ENCODE peak calls at places on chromosomes 13 and 19, in eight cellular contexts. E, S, V, I, B, M, N and J are unnamed samples.

GRCh38 chr13:112831196-112831595 is 137.8 kb upstream of the MCF2L start:
- DNase-seq in E (no peak), S (no peak), V (peak; percentile 30), I (no peak), B (no peak), M (no peak), N (no peak), J (no peak)

GRCh38 chr13:57632276-57633140 is 964 bp downstream of the PCDH17 start:
- DNase-seq in E (no peak), S (peak; percentile 36), V (peak; percentile 85), I (peak; percentile 51), B (peak; percentile 46), M (no peak), N (peak; percentile 39), J (no peak)

GRCh38 chr13:18960637-18961227 is 220.9 kb downstream of the TUBA3C start:
- DNase-seq in E (no peak), S (no peak), V (no peak), I (no peak), B (no peak), M (no peak), N (no peak), J (no peak)

GRCh38 chr19:48183356-48183755 is 12.9 kb downstream of the ZSWIM9 start:
- DNase-seq in E (no peak), S (no peak), V (no peak), I (no peak), B (no peak), M (no peak), N (no peak), J (no peak)

GRCh38 chr19:40803857-40804782 is 5.1 kb downstream of the EGLN2 start:
- DNase-seq in E (no peak), S (no peak), V (peak; percentile 66), I (no peak), B (peak; percentile 83), M (no peak), N (no peak), J (no peak)

GRCh38 chr13:50543767-50544166 is 299.7 kb downstream of the DLEU7 start:
- DNase-seq in E (peak; percentile 84), S (peak; percentile 82), V (no peak), I (no peak), B (no peak), M (peak; percentile 80), N (peak; percentile 92), J (no peak)

GRCh38 chr19:18417250-18418033 is 1.8 kb upstream of the SSBP4 start:
- DNase-seq in E (peak; percentile 56), S (peak; percentile 60), V (peak; percentile 89), I (peak; percentile 85), B (peak; percentile 87), M (no peak), N (peak; percentile 90), J (no peak)

GRCh38 chr13:36453518-36453917 is 21.2 kb downstream of the CCNA1 start:
- DNase-seq in E (no peak), S (no peak), V (no peak), I (no peak), B (no peak), M (no peak), N (peak; percentile 32), J (peak; percentile 2)

GRCh38 chr19:2702170-2703076 is at the start of gene GNG7:
- DNase-seq in E (peak; percentile 60), S (peak; percentile 18), V (peak; percentile 98), I (peak; percentile 96), B (peak; percentile 96), M (peak; percentile 24), N (peak; percentile 70), J (no peak)

GRCh38 chr19:56119585-56119978 is 1.5 kb downstream of the ZNF787 start:
- DNase-seq in E (peak; percentile 70), S (no peak), V (no peak), I (no peak), B (no peak), M (no peak), N (no peak), J (no peak)

GRCh38 chr19:16160943-16161560 is 12.3 kb downstream of the CIB3 start:
- DNase-seq in E (peak; percentile 71), S (peak; percentile 74), V (no peak), I (no peak), B (no peak), M (peak; percentile 52), N (peak; percentile 85), J (peak; percentile 14)

GRCh38 chr19:49997709-49998108 is 27.5 kb downstream of the VRK3 start:
- DNase-seq in E (peak; percentile 22), S (no peak), V (peak; percentile 81), I (peak; percentile 54), B (no peak), M (no peak), N (no peak), J (no peak)

GRCh38 chr19:5628470-5628869 is 5.6 kb downstream of the SAFB start:
- DNase-seq in E (no peak), S (peak; percentile 59), V (no peak), I (no peak), B (no peak), M (no peak), N (peak; percentile 7), J (peak; percentile 13)

GRCh38 chr19:48329167-48329891 is 4.0 kb downstream of the EMP3 start:
- DNase-seq in E (no peak), S (peak; percentile 48), V (peak; percentile 74), I (peak; percentile 39), B (no peak), M (no peak), N (peak; percentile 62), J (no peak)

GRCh38 chr19:47377208-47377701 is 28.1 kb downstream of the DHX34 start:
- DNase-seq in E (no peak), S (no peak), V (no peak), I (no peak), B (no peak), M (no peak), N (no peak), J (no peak)

GRCh38 chr13:99949657-99950413 is 21.7 kb downstream of the ZIC5 start:
- DNase-seq in E (no peak), S (no peak), V (peak; percentile 63), I (no peak), B (no peak), M (no peak), N (no peak), J (no peak)

GRCh38 chr13:101127741-101128353 is 288.5 kb downstream of the NALCN start:
- DNase-seq in E (peak; percentile 48), S (peak; percentile 17), V (no peak), I (no peak), B (no peak), M (peak; percentile 49), N (peak; percentile 67), J (no peak)

GRCh38 chr13:64332048-64332447 is 2898.1 kb downstream of the PCDH9 start:
- DNase-seq in E (no peak), S (peak; percentile 18), V (no peak), I (no peak), B (no peak), M (no peak), N (peak; percentile 22), J (no peak)

GRCh38 chr13:48542581-48543341 is 9.9 kb upstream of the RCBTB2 start:
- DNase-seq in E (peak; percentile 9), S (peak; percentile 7), V (peak; percentile 73), I (peak; percentile 41), B (peak; percentile 55), M (no peak), N (no peak), J (no peak)

GRCh38 chr19:19655641-19656343 is 7.7 kb downstream of the ATP13A1 start:
- DNase-seq in E (no peak), S (no peak), V (no peak), I (no peak), B (no peak), M (no peak), N (no peak), J (no peak)

GRCh38 chr13:75968103-75968838 is 332.1 kb downstream of the LMO7 start:
- DNase-seq in E (no peak), S (no peak), V (no peak), I (no peak), B (no peak), M (no peak), N (no peak), J (no peak)

GRCh38 chr13:44410328-44410859 is 36.8 kb downstream of the SERP2 start:
- DNase-seq in E (no peak), S (no peak), V (no peak), I (no peak), B (no peak), M (no peak), N (no peak), J (no peak)
- TF ChIP-seq CTCF in E (peak; percentile 14), S (no peak), V (peak; percentile 49), I (no peak), B (no peak), M (no peak), N (no peak), J (no peak)

GRCh38 chr19:6733338-6734095 is 3.9 kb downstream of the GPR108 start:
- DNase-seq in E (no peak), S (no peak), V (peak; percentile 77), I (peak; percentile 55), B (peak; percentile 45), M (no peak), N (no peak), J (no peak)
- TF ChIP-seq CTCF in E (peak; percentile 29), S (no peak), V (peak; percentile 73), I (peak; percentile 63), B (peak; percentile 33), M (peak; percentile 16), N (peak; percentile 33), J (peak; percentile 26)

DNA sequence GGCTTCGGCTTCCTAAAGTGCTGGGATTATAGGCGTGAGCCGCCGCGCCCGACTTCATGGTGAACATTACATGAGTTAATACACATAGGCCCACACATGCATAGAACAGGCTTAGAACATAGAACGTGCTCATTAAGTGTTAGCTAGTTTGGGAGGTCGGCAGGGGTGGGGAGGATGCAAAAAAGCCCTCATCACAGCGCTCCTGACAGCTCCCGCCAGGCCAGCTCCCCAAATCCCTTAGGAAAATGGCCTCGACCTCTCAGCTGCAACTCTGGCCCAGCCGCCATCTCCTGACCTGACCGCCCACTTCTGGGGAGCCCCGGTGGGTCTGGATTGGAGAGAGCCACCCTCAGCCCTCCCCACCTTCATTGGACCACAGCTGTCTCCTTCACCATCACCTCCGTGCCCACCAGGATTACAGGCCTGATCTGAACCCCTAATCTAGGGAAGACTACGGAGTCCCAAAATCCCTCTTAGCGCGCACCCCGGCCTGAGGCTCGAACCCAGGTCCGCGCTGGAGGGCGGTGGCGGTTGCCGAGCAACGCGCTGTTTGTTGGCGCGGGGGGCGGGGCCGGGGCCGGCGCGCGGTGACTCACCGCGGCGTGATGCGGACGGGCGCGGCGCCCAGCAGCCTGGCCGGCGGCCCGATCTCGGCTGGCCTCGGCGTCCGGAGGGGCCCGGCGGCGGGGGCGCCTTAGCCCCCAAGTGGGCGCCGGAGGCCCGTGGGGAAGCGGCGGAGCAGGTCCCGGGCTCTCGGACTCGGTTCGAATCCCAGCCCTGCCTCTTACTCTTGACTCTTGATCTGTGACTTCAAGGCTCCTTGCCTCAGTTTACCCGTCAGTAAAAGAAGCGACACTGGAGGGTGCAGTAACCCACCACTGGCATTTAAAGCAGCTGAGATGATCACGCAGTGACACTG is 26.7 kb upstream of the NANOS3 start:
- DNase-seq in E (peak; percentile 64), S (no peak), V (peak; percentile 91), I (peak; percentile 79), B (peak; percentile 91), M (no peak), N (peak; percentile 74), J (no peak)
- TF ChIP-seq CTCF in E (no peak), S (no peak), V (no peak), I (no peak), B (no peak), M (no peak), N (no peak), J (no peak)

DNA sequence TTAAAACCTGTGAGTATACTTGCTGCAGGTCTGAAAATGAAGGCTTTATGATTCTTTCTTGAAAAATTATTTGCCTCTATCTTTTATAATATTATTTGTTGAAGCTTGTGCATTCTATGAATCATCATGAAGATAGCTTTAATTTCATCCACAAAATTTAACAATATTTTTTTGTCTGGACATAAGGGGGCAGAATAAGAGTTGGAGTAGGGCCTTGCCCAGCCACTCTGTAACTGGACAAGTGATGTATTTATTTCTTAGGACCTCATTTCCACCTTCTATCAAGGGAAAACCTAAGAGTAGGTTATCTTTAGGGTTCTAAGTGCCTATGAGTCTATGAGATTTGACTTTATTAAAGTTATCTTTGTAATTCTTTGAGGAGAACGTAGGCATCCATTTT is 49.9 kb downstream of the N4BP2L1 start:
- DNase-seq in E (no peak), S (no peak), V (no peak), I (no peak), B (no peak), M (no peak), N (no peak), J (no peak)
- TF ChIP-seq CTCF in E (no peak), S (no peak), V (no peak), I (no peak), B (no peak), M (no peak), N (no peak), J (no peak)